ENCODE peak calls at places on chromosomes 7 and 10, in nine cellular contexts. O, T, Q, F, X, A, U, C and I are unnamed samples.

GRCh38 chr7:40551685-40552576 is 417.1 kb downstream of the SUGCT start:
- DNase-seq in O (peak; percentile 73), C (no peak), T (peak; percentile 90), U (no peak), Q (peak; percentile 77), F (no peak), X (no peak), A (no peak), I (peak; percentile 68)

GRCh38 chr7:107152011-107152410 is 16.8 kb upstream of the HBP1 start:
- DNase-seq in O (peak; percentile 58), A (no peak), X (no peak), U (no peak), Q (peak; percentile 73), C (no peak), F (no peak), T (peak; percentile 51), I (no peak)

GRCh38 chr10:21843645-21844044 is 159.9 kb downstream of the DNAJC1 start:
- DNase-seq in X (no peak), O (no peak), A (no peak), C (no peak), F (no peak), Q (no peak), T (no peak), U (no peak), I (no peak)

GRCh38 chr10:117503170-117503885 is 39.2 kb upstream of the EMX2 start:
- DNase-seq in O (peak; percentile 7), F (peak; percentile 21), C (peak; percentile 36), U (no peak), A (no peak), T (peak; percentile 7), X (peak; percentile 15), Q (peak; percentile 18), I (no peak)

GRCh38 chr10:11527700-11528255 is 83.7 kb downstream of the USP6NL start:
- DNase-seq in X (no peak), O (no peak), U (no peak), F (no peak), Q (no peak), A (no peak), T (peak; percentile 35), C (no peak), I (peak; percentile 7)

GRCh38 chr10:112951349-112952281 is 1.6 kb downstream of the TCF7L2 start:
- DNase-seq in O (peak; percentile 86), F (peak; percentile 86), Q (peak; percentile 80), U (no peak), T (peak; percentile 91), X (peak; percentile 73), C (peak; percentile 62), A (peak; percentile 57), I (peak; percentile 74)

GRCh38 chr7:45957721-45958120 is 36.6 kb upstream of the IGFBP3 start:
- DNase-seq in X (no peak), Q (no peak), A (no peak), F (no peak), O (no peak), C (no peak), U (no peak), T (no peak), I (no peak)

GRCh38 chr7:17434841-17435692 is 136.6 kb downstream of the AHR start:
- DNase-seq in A (no peak), T (no peak), U (no peak), O (no peak), X (no peak), Q (no peak), F (no peak), C (no peak), I (no peak)

GRCh38 chr7:92725161-92725925 is 111.0 kb downstream of the CDK6 start:
- DNase-seq in T (no peak), X (no peak), C (no peak), Q (no peak), U (no peak), F (no peak), O (peak; percentile 49), A (no peak), I (no peak)

GRCh38 chr10:83677795-83678194 is 461.5 kb upstream of the GHITM start:
- DNase-seq in X (no peak), U (no peak), A (no peak), T (no peak), O (no peak), F (no peak), Q (no peak), C (no peak), I (no peak)

GRCh38 chr10:114174462-114175190 is 623 bp upstream of the CCDC186 start:
- DNase-seq in X (no peak), O (no peak), T (peak; percentile 56), U (no peak), Q (peak; percentile 79), F (peak; percentile 83), C (no peak), A (no peak), I (no peak)

GRCh38 chr10:131943021-131943814 is 38.5 kb downstream of the BNIP3 start:
- DNase-seq in Q (peak; percentile 31), X (peak; percentile 59), T (peak; percentile 31), A (peak; percentile 40), O (no peak), C (no peak), U (no peak), F (peak; percentile 51), I (no peak)

GRCh38 chr10:6185039-6185716 is 17.6 kb upstream of the PFKFB3 start:
- DNase-seq in O (no peak), A (peak; percentile 39), X (no peak), U (no peak), C (no peak), T (no peak), Q (no peak), F (peak; percentile 34), I (no peak)

GRCh38 chr7:27245124-27245797 is 2.7 kb downstream of the EVX1 start:
- DNase-seq in A (no peak), C (no peak), U (no peak), T (no peak), X (no peak), F (no peak), Q (no peak), O (no peak), I (no peak)

GRCh38 chr7:114405427-114405826 is 9.2 kb upstream of the FOXP2 start:
- DNase-seq in T (no peak), Q (peak; percentile 46), A (no peak), U (no peak), X (no peak), O (no peak), F (no peak), C (no peak), I (no peak)